ENCODE peak calls at places on chromosomes 13 and 19, in four cellular contexts. One of them, this sample, is unnamed.

GRCh38 chr19:48510421-48511268 is 990 bp downstream of the LMTK3 start:
- DNase-seq in PC-3: peak
- DNase-seq in Calu3: peak
- DNase-seq in endothelial cell: peak
- DNase-seq in this sample: peak

GRCh38 chr13:62837895-62838294 is 1422.2 kb upstream of the PCDH20 start:
- DNase-seq in endothelial cell: no peak
- DNase-seq in Calu3: no peak
- DNase-seq in PC-3: peak
- DNase-seq in this sample: no peak

GRCh38 chr13:45928196-45928595 is 76.6 kb upstream of the SIAH3 start:
- DNase-seq in endothelial cell: no peak
- DNase-seq in PC-3: no peak
- DNase-seq in Calu3: no peak
- DNase-seq in this sample: no peak

GRCh38 chr13:22758245-22758644 is 422.5 kb upstream of the SGCG start:
- DNase-seq in Calu3: no peak
- DNase-seq in PC-3: no peak
- DNase-seq in endothelial cell: no peak
- DNase-seq in this sample: no peak

GRCh38 chr19:11195169-11195568 is 2.2 kb downstream of the KANK2 start:
- DNase-seq in Calu3: no peak
- DNase-seq in PC-3: no peak
- DNase-seq in endothelial cell: no peak
- DNase-seq in this sample: no peak

GRCh38 chr13:97076898-97077297 is 82.6 kb upstream of the OXGR1 start:
- DNase-seq in PC-3: no peak
- DNase-seq in Calu3: no peak
- DNase-seq in endothelial cell: no peak
- DNase-seq in this sample: no peak

GRCh38 chr13:24183741-24184182 is 23.2 kb downstream of the SPATA13 start:
- DNase-seq in endothelial cell: no peak
- DNase-seq in PC-3: no peak
- DNase-seq in Calu3: peak
- DNase-seq in this sample: no peak

GRCh38 chr19:55620951-55621672 is 3.3 kb downstream of the ZNF784 start:
- DNase-seq in endothelial cell: no peak
- DNase-seq in PC-3: no peak
- DNase-seq in Calu3: no peak
- DNase-seq in this sample: no peak

GRCh38 chr13:72849571-72849970 is 67.6 kb downstream of the PIBF1 start:
- DNase-seq in endothelial cell: no peak
- DNase-seq in PC-3: no peak
- DNase-seq in Calu3: no peak
- DNase-seq in this sample: no peak

GRCh38 chr19:33268162-33268991 is 34.0 kb downstream of the CEBPA start:
- DNase-seq in PC-3: no peak
- DNase-seq in endothelial cell: no peak
- DNase-seq in Calu3: no peak
- DNase-seq in this sample: no peak

GRCh38 chr19:42124386-42124901 is 7.8 kb downstream of the POU2F2 start:
- DNase-seq in endothelial cell: no peak
- DNase-seq in PC-3: no peak
- DNase-seq in Calu3: no peak
- DNase-seq in this sample: no peak

GRCh38 chr19:20414133-20414532 is 151.4 kb downstream of the ZNF737 start:
- DNase-seq in Calu3: no peak
- DNase-seq in PC-3: no peak
- DNase-seq in endothelial cell: no peak
- DNase-seq in this sample: no peak

GRCh38 chr19:49294401-49294800 is 30.6 kb downstream of the SLC6A16 start:
- DNase-seq in Calu3: no peak
- DNase-seq in endothelial cell: no peak
- DNase-seq in PC-3: no peak
- DNase-seq in this sample: no peak

GRCh38 chr13:69623973-69624372 is 483.7 kb upstream of the ATXN8OS start:
- DNase-seq in PC-3: no peak
- DNase-seq in endothelial cell: no peak
- DNase-seq in Calu3: no peak
- DNase-seq in this sample: no peak

GRCh38 chr19:47699360-47699917 is 13.8 kb upstream of the EHD2 start:
- DNase-seq in PC-3: peak
- DNase-seq in endothelial cell: peak
- DNase-seq in Calu3: peak
- DNase-seq in this sample: peak

GRCh38 chr13:93996471-93996870 is 483.0 kb downstream of the DCT start:
- DNase-seq in PC-3: no peak
- DNase-seq in endothelial cell: no peak
- DNase-seq in Calu3: no peak
- DNase-seq in this sample: no peak

GRCh38 chr13:57624565-57625435 is 6.7 kb upstream of the PCDH17 start:
- DNase-seq in Calu3: peak
- DNase-seq in endothelial cell: peak
- DNase-seq in PC-3: peak
- DNase-seq in this sample: peak

GRCh38 chr13:110103479-110103878 is 203.5 kb downstream of the COL4A1 start:
- DNase-seq in Calu3: no peak
- DNase-seq in PC-3: peak
- DNase-seq in endothelial cell: no peak
- DNase-seq in this sample: no peak

GRCh38 chr13:23715762-23716235 is 145.6 kb downstream of the TNFRSF19 start:
- DNase-seq in Calu3: peak
- DNase-seq in PC-3: peak
- DNase-seq in endothelial cell: peak
- DNase-seq in this sample: no peak

GRCh38 chr19:18645035-18645511 is 8.2 kb downstream of the KLHL26 start:
- DNase-seq in Calu3: no peak
- DNase-seq in PC-3: no peak
- DNase-seq in endothelial cell: no peak
- DNase-seq in this sample: no peak

GRCh38 chr19:2703691-2704216 is 1.3 kb upstream of the GNG7 start:
- DNase-seq in Calu3: no peak
- DNase-seq in PC-3: no peak
- DNase-seq in endothelial cell: no peak
- DNase-seq in this sample: no peak
- TF ChIP-seq CTCF in Calu3: no peak
- TF ChIP-seq CTCF in PC-3: no peak
- TF ChIP-seq CTCF in endothelial cell: no peak
- TF ChIP-seq CTCF in this sample: no peak

GRCh38 chr13:108352599-108352998 is 83.1 kb downstream of the TNFSF13B start:
- DNase-seq in Calu3: no peak
- DNase-seq in PC-3: no peak
- DNase-seq in endothelial cell: no peak
- DNase-seq in this sample: no peak
- TF ChIP-seq CTCF in Calu3: no peak
- TF ChIP-seq CTCF in PC-3: no peak
- TF ChIP-seq CTCF in endothelial cell: no peak
- TF ChIP-seq CTCF in this sample: no peak

GRCh38 chr13:113820813-113821651 is 42.8 kb downstream of the GAS6 start:
- DNase-seq in endothelial cell: no peak
- DNase-seq in Calu3: no peak
- DNase-seq in PC-3: peak
- DNase-seq in this sample: no peak
- TF ChIP-seq CTCF in endothelial cell: no peak
- TF ChIP-seq CTCF in Calu3: no peak
- TF ChIP-seq CTCF in PC-3: peak
- TF ChIP-seq CTCF in this sample: no peak

DNA sequence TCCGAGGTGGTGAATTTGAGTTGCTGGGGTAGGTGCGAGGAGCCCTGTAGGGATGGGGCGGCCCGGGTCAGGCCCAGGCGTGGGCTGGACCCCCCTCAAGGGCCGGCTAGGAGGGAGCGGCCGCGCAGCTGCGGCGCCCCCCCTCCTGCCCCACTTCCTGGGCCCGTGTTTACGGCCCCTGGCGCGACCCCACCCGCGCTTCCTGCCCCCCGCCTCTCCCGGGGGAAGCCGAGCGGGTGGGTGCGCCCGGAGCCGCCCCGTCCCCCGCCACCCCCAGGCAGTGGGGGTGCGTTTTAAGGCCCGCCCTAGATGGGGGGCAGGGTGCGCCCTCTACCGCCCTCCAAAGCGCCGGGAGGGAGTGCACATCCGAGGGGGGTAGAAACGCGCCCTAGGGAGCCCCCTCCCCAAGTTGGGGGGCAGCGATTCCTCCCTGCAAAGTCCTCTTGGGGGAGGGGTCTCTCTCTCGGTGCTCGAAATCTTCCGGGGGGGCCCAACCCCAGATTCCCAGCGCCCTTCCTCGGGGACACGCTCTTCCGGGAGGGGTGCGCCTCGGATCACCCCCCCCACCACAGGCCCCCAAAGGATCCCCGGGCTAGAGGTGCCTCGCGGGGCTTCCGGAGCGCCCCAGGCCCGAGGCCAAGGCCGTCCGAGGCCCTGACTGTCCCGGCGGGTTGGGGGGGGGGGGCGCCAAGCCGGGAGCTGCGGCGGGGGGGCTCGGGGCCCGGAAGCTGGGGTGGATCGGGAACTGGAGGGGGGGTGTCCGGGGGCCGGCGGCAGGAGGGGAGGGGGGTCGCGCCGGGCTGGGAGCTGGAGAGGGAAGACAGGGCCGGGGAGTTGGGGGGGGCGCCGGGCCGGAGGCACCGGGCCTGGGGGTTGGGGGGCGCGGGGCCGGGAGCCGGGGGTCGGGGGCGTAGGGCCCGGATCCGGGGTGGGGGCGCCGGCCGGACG is 807 bp downstream of the TLE5 start:
- DNase-seq in Calu3: peak
- DNase-seq in endothelial cell: no peak
- DNase-seq in PC-3: no peak
- DNase-seq in this sample: no peak
- TF ChIP-seq CTCF in Calu3: no peak
- TF ChIP-seq CTCF in endothelial cell: no peak
- TF ChIP-seq CTCF in PC-3: peak
- TF ChIP-seq CTCF in this sample: no peak

GRCh38 chr19:46202426-46202825 is 27.1 kb upstream of the IGFL1 start:
- DNase-seq in Calu3: no peak
- DNase-seq in PC-3: no peak
- DNase-seq in endothelial cell: no peak
- DNase-seq in this sample: no peak
- TF ChIP-seq CTCF in Calu3: no peak
- TF ChIP-seq CTCF in PC-3: no peak
- TF ChIP-seq CTCF in endothelial cell: no peak
- TF ChIP-seq CTCF in this sample: no peak

GRCh38 chr19:34675919-34676318 is 1.0 kb downstream of the SCGB2B2 start:
- DNase-seq in endothelial cell: no peak
- DNase-seq in PC-3: no peak
- DNase-seq in Calu3: no peak
- DNase-seq in this sample: no peak

GRCh38 chr19:34677386-34678084 is at the start of gene ZNF302:
- DNase-seq in Calu3: peak
- DNase-seq in PC-3: peak
- DNase-seq in endothelial cell: peak
- DNase-seq in this sample: peak

GRCh38 chr19:34678421-34678820 is 943 bp downstream of the ZNF302 start:
- DNase-seq in endothelial cell: no peak
- DNase-seq in PC-3: no peak
- DNase-seq in Calu3: no peak
- DNase-seq in this sample: no peak

GRCh38 chr19:34678085-34678412 is 571 bp downstream of the ZNF302 start:
- DNase-seq in endothelial cell: no peak
- DNase-seq in Calu3: no peak
- DNase-seq in PC-3: no peak
- DNase-seq in this sample: no peak

GRCh38 chr19:34676697-34677385 is at the start of gene SCGB2B2:
- DNase-seq in PC-3: peak
- DNase-seq in endothelial cell: no peak
- DNase-seq in Calu3: no peak
- DNase-seq in this sample: no peak
- TF ChIP-seq CTCF in PC-3: no peak
- TF ChIP-seq CTCF in endothelial cell: no peak
- TF ChIP-seq CTCF in Calu3: no peak
- TF ChIP-seq CTCF in this sample: peak